ENCODE peak calls at places on chromosomes 7 and 10, in ten cellular contexts. Y, W, R, N, M, A, Z, E, C and B are unnamed samples.

GRCh38 chr10:91590142-91590903 is 42.5 kb downstream of the PPP1R3C start:
- DNase-seq in Y (peak; percentile 88), W (no peak), R (no peak), N (peak; percentile 91), M (no peak), A (no peak), Z (no peak), E (peak; percentile 98), C (peak; percentile 19), B (no peak)

GRCh38 chr7:34354906-34355305 is 303.1 kb upstream of the NPSR1 start:
- DNase-seq in Y (peak; percentile 29), W (no peak), R (no peak), N (peak; percentile 68), M (no peak), A (no peak), Z (no peak), E (peak; percentile 75), C (no peak), B (no peak)

GRCh38 chr7:132804849-132805485 is 228.7 kb upstream of the PLXNA4 start:
- DNase-seq in Y (no peak), W (no peak), R (no peak), N (no peak), M (no peak), A (no peak), Z (no peak), E (no peak), C (no peak), B (no peak)

GRCh38 chr10:125029584-125030242 is 87.8 kb downstream of the ZRANB1 start:
- DNase-seq in Y (peak; percentile 65), W (no peak), R (no peak), N (peak; percentile 16), M (no peak), A (no peak), Z (no peak), E (no peak), C (no peak), B (no peak)

GRCh38 chr10:49300140-49300974 is 1.4 kb downstream of the C10orf71 start:
- DNase-seq in Y (no peak), W (no peak), R (no peak), N (no peak), M (peak; percentile 11), A (no peak), Z (peak; percentile 71), E (no peak), C (no peak), B (no peak)

GRCh38 chr7:151869968-151870918 is 6.7 kb downstream of the PRKAG2 start:
- DNase-seq in Y (no peak), W (no peak), R (no peak), N (no peak), M (no peak), A (no peak), Z (no peak), E (no peak), C (no peak), B (no peak)

GRCh38 chr7:40772096-40772495 is 637.3 kb downstream of the SUGCT start:
- DNase-seq in Y (peak; percentile 1), W (no peak), R (no peak), N (no peak), M (no peak), A (no peak), Z (no peak), E (peak; percentile 26), C (no peak), B (no peak)

GRCh38 chr10:110399163-110400094 is 94.7 kb upstream of the SMNDC1 start:
- DNase-seq in Y (peak; percentile 100), W (no peak), R (no peak), N (peak; percentile 98), M (no peak), A (no peak), Z (no peak), E (peak; percentile 98), C (no peak), B (peak; percentile 94)

GRCh38 chr7:12458520-12459131 is 55.0 kb upstream of the VWDE start:
- DNase-seq in Y (peak; percentile 43), W (peak; percentile 8), R (no peak), N (peak; percentile 66), M (peak; percentile 59), A (no peak), Z (peak; percentile 49), E (peak; percentile 53), C (no peak), B (peak; percentile 65)

GRCh38 chr10:52644678-52645434 is 127.7 kb downstream of the MBL2 start:
- DNase-seq in Y (peak; percentile 39), W (peak; percentile 72), R (no peak), N (peak; percentile 64), M (peak; percentile 39), A (no peak), Z (peak; percentile 41), E (peak; percentile 65), C (peak; percentile 32), B (no peak)

GRCh38 chr7:133434246-133434865 is 181.5 kb downstream of the EXOC4 start:
- DNase-seq in Y (peak; percentile 54), W (peak; percentile 65), R (no peak), N (peak; percentile 63), M (no peak), A (no peak), Z (peak; percentile 25), E (peak; percentile 78), C (no peak), B (no peak)

GRCh38 chr10:60434418-60435046 is 44.9 kb upstream of the ANK3 start:
- DNase-seq in Y (peak; percentile 66), W (peak; percentile 58), R (no peak), N (peak; percentile 76), M (peak; percentile 45), A (no peak), Z (peak; percentile 45), E (peak; percentile 87), C (peak; percentile 62), B (no peak)

GRCh38 chr10:36677170-36677768 is 448.1 kb upstream of the ANKRD30A start:
- DNase-seq in Y (peak; percentile 80), W (no peak), R (no peak), N (peak; percentile 69), M (peak; percentile 2), A (no peak), Z (no peak), E (peak; percentile 73), C (no peak), B (no peak)

GRCh38 chr10:61814160-61814559 is 87.3 kb upstream of the ARID5B start:
- DNase-seq in Y (no peak), W (no peak), R (no peak), N (no peak), M (no peak), A (no peak), Z (no peak), E (no peak), C (no peak), B (no peak)

GRCh38 chr10:114337510-114338462 is 66.5 kb downstream of the AFAP1L2 start:
- DNase-seq in Y (no peak), W (no peak), R (no peak), N (no peak), M (no peak), A (no peak), Z (peak; percentile 47), E (no peak), C (no peak), B (no peak)

GRCh38 chr7:150968698-150969482 is 9.2 kb downstream of the KCNH2 start:
- DNase-seq in Y (no peak), W (no peak), R (no peak), N (peak; percentile 60), M (peak; percentile 85), A (no peak), Z (no peak), E (no peak), C (no peak), B (no peak)

GRCh38 chr10:63757067-63757466 is 235.9 kb downstream of the REEP3 start:
- DNase-seq in Y (no peak), W (no peak), R (no peak), N (peak; percentile 10), M (no peak), A (no peak), Z (no peak), E (no peak), C (no peak), B (no peak)

GRCh38 chr10:43316988-43317387 is 50.1 kb upstream of the RASGEF1A start:
- DNase-seq in Y (no peak), W (no peak), R (no peak), N (no peak), M (no peak), A (no peak), Z (no peak), E (no peak), C (no peak), B (no peak)

GRCh38 chr7:145036592-145037386 is 200.9 kb upstream of the TPK1 start:
- DNase-seq in Y (peak; percentile 38), W (peak; percentile 45), R (peak; percentile 2), N (peak; percentile 44), M (peak; percentile 75), A (no peak), Z (peak; percentile 69), E (peak; percentile 26), C (peak; percentile 67), B (peak; percentile 14)

GRCh38 chr7:41592226-41592625 is 110.7 kb downstream of the INHBA start:
- DNase-seq in Y (no peak), W (peak; percentile 86), R (no peak), N (no peak), M (no peak), A (no peak), Z (no peak), E (no peak), C (no peak), B (no peak)

GRCh38 chr10:50416885-50417284 is 165.6 kb upstream of the ASAH2 start:
- DNase-seq in Y (no peak), W (no peak), R (no peak), N (peak; percentile 23), M (no peak), A (no peak), Z (peak; percentile 37), E (no peak), C (no peak), B (no peak)

GRCh38 chr7:83166-83840 is 109.1 kb upstream of the FAM20C start:
- DNase-seq in Y (no peak), W (no peak), R (no peak), N (no peak), M (no peak), A (no peak), Z (no peak), E (no peak), C (no peak), B (no peak)

GRCh38 chr10:125011926-125012705 is 70.2 kb downstream of the ZRANB1 start:
- DNase-seq in Y (no peak), W (no peak), R (no peak), N (peak; percentile 27), M (no peak), A (no peak), Z (no peak), E (no peak), C (no peak), B (no peak)

GRCh38 chr7:44849277-44850210 is 1.7 kb upstream of the H2AZ2 start:
- DNase-seq in Y (peak; percentile 93), W (no peak), R (no peak), N (peak; percentile 47), M (peak; percentile 10), A (no peak), Z (no peak), E (peak; percentile 81), C (no peak), B (no peak)

GRCh38 chr7:37150180-37150579 is 298.5 kb downstream of the ELMO1 start:
- DNase-seq in Y (no peak), W (no peak), R (no peak), N (no peak), M (no peak), A (no peak), Z (no peak), E (no peak), C (no peak), B (no peak)

GRCh38 chr7:2873686-2874551 is 29.8 kb upstream of the GNA12 start:
- DNase-seq in Y (peak; percentile 96), W (no peak), R (no peak), N (peak; percentile 92), M (peak; percentile 42), A (no peak), Z (peak; percentile 84), E (peak; percentile 84), C (no peak), B (peak; percentile 45)

GRCh38 chr10:35789996-35790395 is 147.9 kb upstream of the FZD8 start:
- DNase-seq in Y (peak; percentile 27), W (no peak), R (no peak), N (peak; percentile 71), M (no peak), A (no peak), Z (no peak), E (peak; percentile 24), C (no peak), B (no peak)

GRCh38 chr10:10870523-10871241 is 147.0 kb upstream of the CELF2 start:
- DNase-seq in Y (no peak), W (no peak), R (no peak), N (peak; percentile 58), M (no peak), A (no peak), Z (peak; percentile 76), E (peak; percentile 7), C (no peak), B (no peak)